ENCODE peak calls at places on chromosomes 6 and 20, in five cellular contexts. One of them, this sample, is unnamed. For H3K27me3, the result is how much of the 10 kb centered on the place peaks cover.

GRCh38 chr6:2656460-2657064 is 94.2 kb downstream of the MYLK4 start:
- DNase-seq in PC-3: no peak
- DNase-seq in fibroblast of lung: no peak
- DNase-seq in neural progenitor cell: no peak
- DNase-seq in HepG2: no peak
- DNase-seq in this sample: no peak

GRCh38 chr6:6851059-6851658 is 256.6 kb upstream of the RREB1 start:
- DNase-seq in PC-3: peak
- DNase-seq in fibroblast of lung: peak
- DNase-seq in neural progenitor cell: no peak
- DNase-seq in HepG2: peak
- DNase-seq in this sample: peak

GRCh38 chr6:3296113-3296512 is 37.4 kb downstream of the PSMG4 start:
- DNase-seq in PC-3: no peak
- DNase-seq in fibroblast of lung: no peak
- DNase-seq in neural progenitor cell: no peak
- DNase-seq in HepG2: no peak
- DNase-seq in this sample: no peak

GRCh38 chr6:113642714-113643442 is 214.3 kb upstream of the MARCKS start:
- DNase-seq in PC-3: peak
- DNase-seq in fibroblast of lung: peak
- DNase-seq in neural progenitor cell: no peak
- DNase-seq in HepG2: peak
- DNase-seq in this sample: peak

GRCh38 chr20:40809361-40809760 is 120.3 kb upstream of the MAFB start:
- DNase-seq in PC-3: no peak
- DNase-seq in fibroblast of lung: no peak
- DNase-seq in neural progenitor cell: no peak
- DNase-seq in HepG2: no peak
- DNase-seq in this sample: no peak

GRCh38 chr6:2556761-2557160 is 194.0 kb downstream of the MYLK4 start:
- DNase-seq in PC-3: no peak
- DNase-seq in fibroblast of lung: peak
- DNase-seq in neural progenitor cell: no peak
- DNase-seq in HepG2: no peak
- DNase-seq in this sample: no peak

GRCh38 chr6:21033575-21034026 is 499.3 kb downstream of the CDKAL1 start:
- DNase-seq in PC-3: peak
- DNase-seq in fibroblast of lung: peak
- DNase-seq in neural progenitor cell: no peak
- DNase-seq in HepG2: no peak
- DNase-seq in this sample: no peak

GRCh38 chr6:26026833-26027490 is 60.3 kb upstream of the HFE start:
- DNase-seq in PC-3: peak
- DNase-seq in fibroblast of lung: peak
- DNase-seq in neural progenitor cell: peak
- DNase-seq in HepG2: peak
- DNase-seq in this sample: peak

GRCh38 chr20:45156728-45157127 is 18.0 kb upstream of the PI3 start:
- DNase-seq in PC-3: no peak
- DNase-seq in fibroblast of lung: no peak
- DNase-seq in neural progenitor cell: no peak
- DNase-seq in HepG2: no peak
- DNase-seq in this sample: no peak

GRCh38 chr6:153059757-153060156 is 57.2 kb upstream of the MTRF1L start:
- DNase-seq in PC-3: no peak
- DNase-seq in fibroblast of lung: no peak
- DNase-seq in neural progenitor cell: no peak
- DNase-seq in HepG2: peak
- DNase-seq in this sample: no peak

GRCh38 chr20:56974499-56975250 is 291.8 kb downstream of the BMP7 start:
- DNase-seq in PC-3: peak
- DNase-seq in fibroblast of lung: peak
- DNase-seq in neural progenitor cell: peak
- DNase-seq in HepG2: peak
- DNase-seq in this sample: peak

GRCh38 chr6:14880052-14880451 is 365.8 kb upstream of the JARID2 start:
- DNase-seq in PC-3: no peak
- DNase-seq in fibroblast of lung: no peak
- DNase-seq in neural progenitor cell: no peak
- DNase-seq in HepG2: no peak
- DNase-seq in this sample: no peak

GRCh38 chr6:144776031-144776819 is 491.1 kb downstream of the UTRN start:
- DNase-seq in PC-3: no peak
- DNase-seq in fibroblast of lung: no peak
- DNase-seq in neural progenitor cell: no peak
- DNase-seq in HepG2: peak
- DNase-seq in this sample: no peak

GRCh38 chr20:41386502-41387427 is 20.1 kb upstream of the EMILIN3 start:
- DNase-seq in PC-3: no peak
- DNase-seq in fibroblast of lung: no peak
- DNase-seq in neural progenitor cell: no peak
- DNase-seq in HepG2: no peak
- DNase-seq in this sample: no peak

DNA sequence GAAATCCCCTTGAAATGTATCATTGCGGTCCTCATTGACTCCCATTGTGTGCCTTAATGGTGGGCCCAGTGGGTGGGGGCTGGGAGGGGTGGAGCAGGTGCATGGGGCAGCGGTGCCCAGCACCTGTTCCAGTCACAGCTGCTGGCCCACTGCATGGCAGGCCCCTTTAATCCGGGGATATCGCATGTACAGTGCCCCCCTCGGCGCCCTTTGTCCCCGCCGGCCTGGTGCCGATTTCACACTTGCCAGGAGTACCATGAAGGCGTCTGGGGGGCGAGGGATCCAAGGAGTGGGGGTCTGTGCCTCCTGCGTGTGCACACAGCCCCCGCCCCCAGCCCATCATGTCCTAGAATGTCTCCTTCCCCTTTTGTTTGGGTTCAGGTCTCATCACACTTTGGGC is 2.8 kb downstream of the SNAI1 start:
- DNase-seq in PC-3: no peak
- DNase-seq in fibroblast of lung: no peak
- DNase-seq in neural progenitor cell: no peak
- DNase-seq in HepG2: no peak
- DNase-seq in this sample: no peak
- H3K4me3 ChIP-seq in PC-3: no peak
- H3K4me3 ChIP-seq in fibroblast of lung: peak
- H3K4me3 ChIP-seq in neural progenitor cell: no peak
- H3K4me3 ChIP-seq in HepG2: no peak
- H3K4me3 ChIP-seq in this sample: no peak

GRCh38 chr20:49216991-49217578 is 2.1 kb upstream of the DDX27 start:
- DNase-seq in PC-3: peak
- DNase-seq in fibroblast of lung: peak
- DNase-seq in neural progenitor cell: peak
- DNase-seq in HepG2: peak
- DNase-seq in this sample: peak
- H3K9ac ChIP-seq in PC-3: no peak
- H3K9ac ChIP-seq in fibroblast of lung: no peak
- H3K9ac ChIP-seq in neural progenitor cell: no peak
- H3K9ac ChIP-seq in HepG2: peak
- H3K9ac ChIP-seq in this sample: no peak

GRCh38 chr20:21613512-21613911 is 92.0 kb upstream of the PAX1 start:
- DNase-seq in PC-3: peak
- DNase-seq in fibroblast of lung: no peak
- DNase-seq in neural progenitor cell: no peak
- DNase-seq in HepG2: peak
- DNase-seq in this sample: peak

GRCh38 chr20:21609221-21609620 is 95.4 kb upstream of the NKX2-2 start:
- DNase-seq in PC-3: peak
- DNase-seq in fibroblast of lung: no peak
- DNase-seq in neural progenitor cell: no peak
- DNase-seq in HepG2: peak
- DNase-seq in this sample: no peak

GRCh38 chr20:21608777-21609176 is 94.9 kb upstream of the NKX2-2 start:
- DNase-seq in PC-3: no peak
- DNase-seq in fibroblast of lung: no peak
- DNase-seq in neural progenitor cell: no peak
- DNase-seq in HepG2: no peak
- DNase-seq in this sample: no peak

GRCh38 chr20:21607971-21608735 is 94.3 kb upstream of the NKX2-2 start:
- DNase-seq in PC-3: peak
- DNase-seq in fibroblast of lung: no peak
- DNase-seq in neural progenitor cell: no peak
- DNase-seq in HepG2: no peak
- DNase-seq in this sample: no peak

GRCh38 chr20:21609981-21610380 is 95.5 kb upstream of the PAX1 start:
- DNase-seq in PC-3: no peak
- DNase-seq in fibroblast of lung: no peak
- DNase-seq in neural progenitor cell: no peak
- DNase-seq in HepG2: no peak
- DNase-seq in this sample: no peak
- H3K27me3 ChIP-seq in PC-3: under half
- H3K27me3 ChIP-seq in fibroblast of lung: under half
- H3K27me3 ChIP-seq in neural progenitor cell: under half
- H3K27me3 ChIP-seq in HepG2: under half
- H3K27me3 ChIP-seq in this sample: under half

DNA sequence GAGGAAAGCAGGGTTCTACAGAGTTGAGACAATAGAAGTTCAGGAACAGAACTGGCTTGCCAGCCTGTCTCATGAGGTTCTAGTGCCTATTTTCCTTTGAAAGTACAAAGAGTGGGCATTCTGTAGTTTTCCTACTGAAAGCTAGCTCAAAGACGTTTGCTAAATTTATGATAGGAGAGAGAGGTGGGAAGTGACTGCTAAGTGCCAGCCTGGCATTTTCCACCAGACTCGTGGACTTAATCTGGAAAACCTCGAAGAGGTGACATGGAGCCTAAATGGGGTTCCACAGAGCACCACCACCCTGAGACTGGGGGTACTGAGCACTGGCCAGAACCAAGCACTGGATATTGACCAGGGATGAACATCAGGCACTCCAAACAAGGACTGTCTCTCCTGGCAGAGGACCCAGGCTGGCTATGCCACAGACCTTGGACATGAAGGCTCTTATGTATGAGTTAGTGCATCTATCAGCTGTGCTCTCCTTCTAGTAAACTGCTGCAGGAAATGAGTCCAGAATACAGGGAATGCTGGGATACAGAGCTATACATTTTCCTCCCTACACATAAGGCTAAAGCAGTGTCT is 7.1 kb downstream of the PEX6 start:
- DNase-seq in PC-3: no peak
- DNase-seq in fibroblast of lung: no peak
- DNase-seq in neural progenitor cell: no peak
- DNase-seq in HepG2: no peak
- DNase-seq in this sample: no peak
- H3K4me3 ChIP-seq in PC-3: no peak
- H3K4me3 ChIP-seq in fibroblast of lung: no peak
- H3K4me3 ChIP-seq in neural progenitor cell: no peak
- H3K4me3 ChIP-seq in HepG2: no peak
- H3K4me3 ChIP-seq in this sample: no peak

DNA sequence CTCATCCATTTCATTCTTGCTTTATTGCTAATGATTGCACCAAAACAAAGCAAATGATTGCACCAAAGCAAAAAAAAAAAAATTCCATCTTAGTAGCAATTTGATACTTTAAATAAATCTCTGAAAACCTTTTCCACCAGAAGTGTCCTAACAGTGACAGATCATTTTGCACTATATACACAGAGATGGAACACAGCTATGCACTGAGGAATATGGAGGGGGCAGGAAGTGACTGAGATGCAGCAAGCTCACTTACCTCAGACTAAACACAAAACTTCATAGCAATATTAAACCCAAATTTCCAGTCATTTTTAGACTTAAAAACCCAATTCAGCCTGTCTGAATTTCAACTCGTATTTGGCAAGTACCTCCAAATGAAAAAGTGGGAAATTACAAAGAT is 41.2 kb downstream of the HIVEP2 start:
- DNase-seq in PC-3: peak
- DNase-seq in fibroblast of lung: peak
- DNase-seq in neural progenitor cell: no peak
- DNase-seq in HepG2: no peak
- DNase-seq in this sample: no peak
- H3K9ac ChIP-seq in PC-3: peak
- H3K9ac ChIP-seq in fibroblast of lung: no peak
- H3K9ac ChIP-seq in neural progenitor cell: no peak
- H3K9ac ChIP-seq in HepG2: no peak
- H3K9ac ChIP-seq in this sample: no peak

GRCh38 chr20:33233129-33233774 is 2.5 kb upstream of the BPIFA1 start:
- DNase-seq in PC-3: no peak
- DNase-seq in fibroblast of lung: no peak
- DNase-seq in neural progenitor cell: peak
- DNase-seq in HepG2: peak
- DNase-seq in this sample: no peak
- H3K27me3 ChIP-seq in PC-3: half or more
- H3K27me3 ChIP-seq in fibroblast of lung: under half
- H3K27me3 ChIP-seq in neural progenitor cell: under half
- H3K27me3 ChIP-seq in HepG2: under half
- H3K27me3 ChIP-seq in this sample: under half